ENCODE peak calls at places on chromosome 16, in seven cellular contexts. N is heart right ventricle, A is uterus, I is upper lobe of right lung, L is A549, T is heart left ventricle, J is astrocyte of the spinal cord. D is an unnamed sample.
A peak's percentile ranks its signal among the peaks of the same experiment; 100 is the strongest.

GRCh38 chr16:85286970-85287814 is 174.9 kb upstream of the CIBAR2 start:
- DNase-seq in A (no peak), N (peak; percentile 69), I (no peak), T (peak; percentile 32), J (peak; percentile 27), L (no peak), D (peak; percentile 28)

GRCh38 chr16:10684541-10685151 is 10.1 kb downstream of the TEKT5 start:
- DNase-seq in N (no peak), T (no peak), L (no peak), J (no peak), I (peak; percentile 45), A (no peak), D (no peak)

GRCh38 chr16:10752843-10753523 is 9.3 kb downstream of the NUBP1 start:
- DNase-seq in L (no peak), J (no peak), I (no peak), A (no peak), N (peak; percentile 49), T (peak; percentile 56), D (no peak)

GRCh38 chr16:83675136-83675535 is 132.6 kb upstream of the HSBP1 start:
- DNase-seq in T (no peak), N (no peak), I (no peak), L (no peak), J (no peak), A (no peak), D (no peak)

GRCh38 chr16:84109598-84110325 is 7.0 kb downstream of the MBTPS1 start:
- DNase-seq in L (no peak), J (no peak), A (no peak), I (no peak), T (no peak), N (no peak), D (no peak)

GRCh38 chr16:88867561-88868246 is 1.2 kb upstream of the PABPN1L start:
- DNase-seq in L (no peak), J (no peak), N (no peak), A (no peak), I (no peak), T (no peak), D (no peak)

GRCh38 chr16:58859958-58860669 is 126.0 kb upstream of the GOT2 start:
- DNase-seq in T (no peak), J (no peak), I (no peak), N (no peak), L (no peak), A (no peak), D (no peak)

GRCh38 chr16:15701975-15702970 is 52.2 kb downstream of the NDE1 start:
- DNase-seq in T (no peak), L (no peak), A (no peak), I (no peak), J (peak; percentile 63), N (no peak), D (no peak)

GRCh38 chr16:52469775-52470174 is 77.2 kb downstream of the TOX3 start:
- DNase-seq in N (no peak), T (no peak), L (peak; percentile 4), A (no peak), J (peak; percentile 25), I (no peak), D (no peak)

GRCh38 chr16:69860233-69861231 is 90.6 kb upstream of the CLEC18A start:
- DNase-seq in I (no peak), T (no peak), L (no peak), J (no peak), A (no peak), N (no peak), D (no peak)

GRCh38 chr16:70632273-70632672 is 14.1 kb upstream of the IL34 start:
- DNase-seq in T (no peak), I (no peak), L (no peak), N (no peak), J (no peak), A (no peak), D (no peak)

GRCh38 chr16:29819506-29819905 is 756 bp upstream of the MVP start:
- DNase-seq in I (peak; percentile 67), A (no peak), J (no peak), N (no peak), T (no peak), L (peak; percentile 49), D (no peak)

GRCh38 chr16:24152826-24153225 is 103.3 kb upstream of the CACNG3 start:
- DNase-seq in N (no peak), I (no peak), L (no peak), T (no peak), J (no peak), A (no peak), D (no peak)

GRCh38 chr16:23694707-23695373 is 16.2 kb downstream of the PLK1 start:
- DNase-seq in A (no peak), J (peak; percentile 52), I (no peak), T (no peak), L (no peak), N (no peak), D (no peak)

GRCh38 chr16:66717112-66717675 is 20.7 kb upstream of the CMTM4 start:
- DNase-seq in N (peak; percentile 30), A (no peak), J (peak; percentile 70), I (no peak), L (no peak), T (no peak), D (no peak)

GRCh38 chr16:17138801-17139200 is 332.0 kb downstream of the XYLT1 start:
- DNase-seq in N (no peak), I (no peak), A (no peak), T (no peak), J (no peak), L (no peak), D (no peak)

GRCh38 chr16:87418644-87419043 is 26.5 kb downstream of the MAP1LC3B start:
- DNase-seq in T (no peak), N (no peak), A (no peak), I (no peak), L (no peak), J (no peak), D (no peak)

GRCh38 chr16:17105239-17105721 is 365.5 kb downstream of the XYLT1 start:
- DNase-seq in N (no peak), T (no peak), I (no peak), J (peak; percentile 2), A (no peak), L (no peak), D (no peak)

DNA sequence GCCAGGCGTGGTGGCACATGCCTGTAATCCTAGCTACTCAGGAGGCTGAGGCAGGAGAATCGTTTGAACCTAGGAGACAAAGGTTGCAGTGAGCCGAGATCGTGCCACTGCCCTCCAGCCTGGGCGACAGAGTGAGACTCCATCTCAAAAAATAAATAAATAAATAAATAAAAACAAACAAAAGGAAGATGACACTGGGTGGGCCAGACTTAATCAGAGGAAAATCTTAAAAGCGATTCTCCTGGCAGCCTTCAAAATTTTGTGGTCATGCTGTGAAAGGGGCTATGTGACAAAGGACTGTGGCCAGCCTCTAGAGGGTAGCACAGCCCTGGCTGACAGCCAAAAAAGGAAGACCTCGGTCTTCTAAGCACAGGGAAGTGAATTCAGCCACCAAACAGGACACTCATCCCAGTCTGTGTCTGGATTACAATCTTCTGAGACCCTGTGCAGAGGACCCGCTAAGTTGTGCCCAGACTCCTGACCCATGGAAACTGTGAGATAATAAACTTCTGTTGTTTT is 391.1 kb downstream of the CNTNAP4 start:
- DNase-seq in T (no peak), L (no peak), A (no peak), J (no peak), I (no peak), N (no peak), D (no peak)
- TF ChIP-seq CTCF in T (no peak), L (no peak), A (no peak), J (no peak), I (no peak), N (no peak), D (no peak)

GRCh38 chr16:9008335-9009260 is 44.9 kb upstream of the USP7 start:
- DNase-seq in L (peak; percentile 97), A (peak; percentile 63), T (peak; percentile 71), I (peak; percentile 87), N (peak; percentile 73), J (peak; percentile 55), D (peak; percentile 5)
- H3K4me3 ChIP-seq in L (no peak overlapping the region), A (no peak overlapping the region), T (peak overlapping the region; percentile 42), I (peak overlapping the region; percentile 20), N (peak overlapping the region; percentile 46), J (peak overlapping the region; percentile 7), D (peak overlapping the region; percentile 62)

GRCh38 chr16:5025171-5025632 is 8.5 kb downstream of the NAGPA start:
- DNase-seq in L (peak; percentile 49), A (no peak), N (peak; percentile 46), T (peak; percentile 31), J (no peak), I (no peak), D (no peak)
- TF ChIP-seq CTCF in L (peak; percentile 19), A (no peak), N (peak; percentile 37), T (peak; percentile 7), J (peak; percentile 58), I (peak; percentile 13), D (no peak)

GRCh38 chr16:8903004-8903403 is 20.9 kb downstream of the LITAFD start:
- DNase-seq in A (no peak), N (no peak), L (no peak), I (no peak), T (no peak), J (no peak), D (no peak)

GRCh38 chr16:8898660-8899318 is 16.6 kb downstream of the LITAFD start:
- DNase-seq in J (no peak), T (no peak), A (no peak), L (no peak), N (no peak), I (no peak), D (no peak)

GRCh38 chr16:8899709-8900317 is 17.7 kb downstream of the LITAFD start:
- DNase-seq in N (no peak), J (no peak), A (no peak), T (no peak), L (no peak), I (no peak), D (no peak)

GRCh38 chr16:8900343-8900742 is 18.2 kb downstream of the LITAFD start:
- DNase-seq in L (no peak), N (no peak), I (no peak), J (no peak), T (no peak), A (no peak), D (no peak)

GRCh38 chr16:8901318-8901861 is 19.2 kb downstream of the LITAFD start:
- DNase-seq in A (no peak), N (no peak), L (no peak), T (no peak), J (no peak), I (no peak), D (no peak)
- H3K4me3 ChIP-seq in A (no peak overlapping the region), N (no peak overlapping the region), L (no peak overlapping the region), T (no peak overlapping the region), J (no peak overlapping the region), I (no peak overlapping the region), D (no peak overlapping the region)